ENCODE peak calls at places on chromosomes 13 and 19, in seven cellular contexts. V is pancreas, D is heart left ventricle, B is uterus, C is ovary, R is heart right ventricle, Q is lung. M is an unnamed sample. For H3K4me1 and H3K9me3, the result is how much of the 10 kb centered on the place peaks cover.

GRCh38 chr19:12194827-12195500 is 32.1 kb downstream of the ZNF136 start:
- DNase-seq in V (peak), D (peak), B (peak), C (peak), R (peak), Q (peak), M (peak)

GRCh38 chr13:24038405-24038804 is 122.1 kb upstream of the SPATA13 start:
- DNase-seq in V (no peak), D (no peak), B (no peak), C (no peak), R (no peak), Q (peak), M (no peak)

GRCh38 chr19:4233282-4233853 is 4.0 kb downstream of the EBI3 start:
- DNase-seq in V (peak), D (no peak), B (no peak), C (peak), R (peak), Q (peak), M (no peak)

GRCh38 chr13:72149701-72150100 is 282.7 kb upstream of the DACH1 start:
- DNase-seq in V (no peak), D (no peak), B (no peak), C (no peak), R (no peak), Q (no peak), M (no peak)

GRCh38 chr13:46527237-46527636 is 25.7 kb upstream of the LRCH1 start:
- DNase-seq in V (no peak), D (no peak), B (no peak), C (no peak), R (no peak), Q (no peak), M (no peak)

GRCh38 chr13:33205804-33206221 is 79.7 kb downstream of the STARD13 start:
- DNase-seq in V (peak), D (peak), B (no peak), C (no peak), R (no peak), Q (no peak), M (no peak)

GRCh38 chr13:76489299-76489698 is 396.9 kb downstream of the KCTD12 start:
- DNase-seq in V (no peak), D (no peak), B (no peak), C (no peak), R (no peak), Q (no peak), M (no peak)

GRCh38 chr19:53960187-53960586 is 2.5 kb upstream of the CACNG8 start:
- DNase-seq in V (no peak), D (no peak), B (no peak), C (no peak), R (no peak), Q (no peak), M (no peak)

GRCh38 chr19:1211494-1212234 is 6.1 kb downstream of the STK11 start:
- DNase-seq in V (peak), D (no peak), B (peak), C (peak), R (no peak), Q (no peak), M (peak)
- H3K4me1 ChIP-seq in V (under half), D (half or more), B (under half), C (under half), R (half or more), Q (under half), M (under half)

GRCh38 chr19:22421797-22422196 is 349 bp downstream of the ZNF98 start:
- DNase-seq in V (peak), D (no peak), B (no peak), C (no peak), R (no peak), Q (no peak), M (no peak)
- H3K9me3 ChIP-seq in V (under half), D (under half), B (under half), C (under half), R (under half), Q (under half), M (under half)

GRCh38 chr19:40565355-40565754 is 11.3 kb upstream of the SHKBP1 start:
- DNase-seq in V (no peak), D (no peak), B (no peak), C (no peak), R (no peak), Q (no peak), M (no peak)

GRCh38 chr19:40565910-40566495 is 10.7 kb upstream of the SHKBP1 start:
- DNase-seq in V (no peak), D (no peak), B (no peak), C (no peak), R (no peak), Q (no peak), M (no peak)

GRCh38 chr19:40570313-40571004 is 6.2 kb upstream of the SHKBP1 start:
- DNase-seq in V (peak), D (peak), B (peak), C (peak), R (peak), Q (peak), M (peak)

GRCh38 chr19:40567750-40568494 is 8.8 kb upstream of the SHKBP1 start:
- DNase-seq in V (peak), D (no peak), B (no peak), C (no peak), R (no peak), Q (no peak), M (no peak)

GRCh38 chr19:40567040-40567749 is 9.5 kb upstream of the SHKBP1 start:
- DNase-seq in V (no peak), D (no peak), B (no peak), C (no peak), R (no peak), Q (no peak), M (no peak)
- H3K4me3 ChIP-seq in V (peak), D (peak), B (no peak), C (peak), R (peak), Q (no peak), M (no peak)

GRCh38 chr19:58555369-58555885 is 522 bp upstream of the CHMP2A start:
- DNase-seq in V (no peak), D (no peak), B (no peak), C (no peak), R (no peak), Q (no peak), M (no peak)
- H3K4me1 ChIP-seq in V (under half), D (under half), B (under half), C (under half), R (half or more), Q (under half), M (under half)

GRCh38 chr13:19766637-19767036 is 16.1 kb downstream of the PSPC1 start:
- DNase-seq in V (no peak), D (no peak), B (no peak), C (no peak), R (no peak), Q (no peak), M (no peak)
- H3K9me3 ChIP-seq in V (under half), D (under half), B (under half), C (under half), R (under half), Q (under half), M (under half)

GRCh38 chr19:17973759-17974158 is 6.9 kb downstream of the KCNN1 start:
- DNase-seq in V (no peak), D (no peak), B (no peak), C (no peak), R (no peak), Q (no peak), M (no peak)

GRCh38 chr19:17974551-17974950 is 7.6 kb downstream of the KCNN1 start:
- DNase-seq in V (no peak), D (no peak), B (no peak), C (no peak), R (no peak), Q (no peak), M (no peak)

GRCh38 chr19:17977073-17977472 is 10.2 kb downstream of the KCNN1 start:
- DNase-seq in V (no peak), D (no peak), B (no peak), C (no peak), R (no peak), Q (no peak), M (no peak)

GRCh38 chr19:17975032-17975431 is 8.1 kb downstream of the KCNN1 start:
- DNase-seq in V (no peak), D (no peak), B (no peak), C (no peak), R (no peak), Q (no peak), M (no peak)

GRCh38 chr19:17977488-17977887 is 10.6 kb downstream of the KCNN1 start:
- DNase-seq in V (no peak), D (no peak), B (no peak), C (no peak), R (no peak), Q (no peak), M (no peak)
- H3K4me3 ChIP-seq in V (no peak), D (no peak), B (no peak), C (no peak), R (no peak), Q (no peak), M (no peak)

GRCh38 chr13:114318624-114319023 is 4.3 kb downstream of the CHAMP1 start:
- DNase-seq in V (no peak), D (no peak), B (no peak), C (no peak), R (no peak), Q (no peak), M (no peak)
- H3K4me1 ChIP-seq in V (under half), D (under half), B (under half), C (under half), R (half or more), Q (under half), M (under half)

GRCh38 chr19:44232867-44233266 is 20.5 kb downstream of the ZNF227 start:
- DNase-seq in V (no peak), D (no peak), B (no peak), C (no peak), R (no peak), Q (no peak), M (no peak)
- H3K9me3 ChIP-seq in V (under half), D (half or more), B (under half), C (half or more), R (half or more), Q (half or more), M (under half)

M was measured in right lobe of liver.